ENCODE peak calls at places on chromosome 1, in ten cellular contexts. One of them, this sample, is unnamed.
A peak's percentile ranks its signal among the peaks of the same experiment; 100 is the strongest.

GRCh38 chr1:107871687-107872086 is 93.3 kb downstream of the VAV3 start:
- DNase-seq in SJCRH30: no peak
- DNase-seq in GM23338: no peak
- DNase-seq in A673: no peak
- DNase-seq in fibroblast of lung: no peak
- DNase-seq in neural progenitor cell: no peak
- DNase-seq in CD8-positive, alpha-beta memory T cell: no peak
- DNase-seq in spleen: no peak
- DNase-seq in SK-N-SH: no peak
- DNase-seq in left ventricle myocardium inferior: no peak
- DNase-seq in this sample: no peak

GRCh38 chr1:94674876-94675275 is 133.3 kb upstream of the F3 start:
- DNase-seq in SJCRH30: no peak
- DNase-seq in GM23338: no peak
- DNase-seq in A673: no peak
- DNase-seq in fibroblast of lung: no peak
- DNase-seq in neural progenitor cell: no peak
- DNase-seq in CD8-positive, alpha-beta memory T cell: no peak
- DNase-seq in spleen: no peak
- DNase-seq in SK-N-SH: no peak
- DNase-seq in left ventricle myocardium inferior: no peak
- DNase-seq in this sample: no peak

GRCh38 chr1:201628490-201628889 is 89.6 kb downstream of the NAV1 start:
- DNase-seq in SJCRH30: no peak
- DNase-seq in GM23338: no peak
- DNase-seq in A673: peak; percentile 62
- DNase-seq in fibroblast of lung: no peak
- DNase-seq in neural progenitor cell: peak; percentile 72
- DNase-seq in CD8-positive, alpha-beta memory T cell: no peak
- DNase-seq in spleen: no peak
- DNase-seq in SK-N-SH: peak; percentile 45
- DNase-seq in left ventricle myocardium inferior: peak; percentile 33
- DNase-seq in this sample: no peak

GRCh38 chr1:2919826-2920225 is 101.4 kb upstream of the ACTRT2 start:
- DNase-seq in SJCRH30: no peak
- DNase-seq in GM23338: no peak
- DNase-seq in A673: no peak
- DNase-seq in fibroblast of lung: no peak
- DNase-seq in neural progenitor cell: no peak
- DNase-seq in CD8-positive, alpha-beta memory T cell: no peak
- DNase-seq in spleen: no peak
- DNase-seq in SK-N-SH: no peak
- DNase-seq in left ventricle myocardium inferior: no peak
- DNase-seq in this sample: no peak

GRCh38 chr1:156167536-156167935 is 14.2 kb downstream of the SEMA4A start:
- DNase-seq in SJCRH30: no peak
- DNase-seq in GM23338: no peak
- DNase-seq in A673: peak; percentile 92
- DNase-seq in fibroblast of lung: peak; percentile 44
- DNase-seq in neural progenitor cell: no peak
- DNase-seq in CD8-positive, alpha-beta memory T cell: no peak
- DNase-seq in spleen: no peak
- DNase-seq in SK-N-SH: no peak
- DNase-seq in left ventricle myocardium inferior: no peak
- DNase-seq in this sample: no peak

GRCh38 chr1:212466913-212467650 is 34.4 kb downstream of the NENF start:
- DNase-seq in SJCRH30: peak; percentile 50
- DNase-seq in GM23338: no peak
- DNase-seq in A673: no peak
- DNase-seq in fibroblast of lung: no peak
- DNase-seq in neural progenitor cell: no peak
- DNase-seq in CD8-positive, alpha-beta memory T cell: no peak
- DNase-seq in spleen: peak; percentile 41
- DNase-seq in SK-N-SH: no peak
- DNase-seq in left ventricle myocardium inferior: no peak
- DNase-seq in this sample: no peak

GRCh38 chr1:221794079-221794670 is 52.3 kb upstream of the DUSP10 start:
- DNase-seq in SJCRH30: no peak
- DNase-seq in GM23338: no peak
- DNase-seq in A673: no peak
- DNase-seq in fibroblast of lung: peak; percentile 60
- DNase-seq in neural progenitor cell: no peak
- DNase-seq in CD8-positive, alpha-beta memory T cell: peak; percentile 50
- DNase-seq in spleen: no peak
- DNase-seq in SK-N-SH: no peak
- DNase-seq in left ventricle myocardium inferior: no peak
- DNase-seq in this sample: peak; percentile 47

GRCh38 chr1:2229032-2229920 is 1.2 kb downstream of the SKI start:
- DNase-seq in SJCRH30: peak; percentile 74
- DNase-seq in GM23338: peak; percentile 62
- DNase-seq in A673: peak; percentile 83
- DNase-seq in fibroblast of lung: peak; percentile 67
- DNase-seq in neural progenitor cell: peak; percentile 78
- DNase-seq in CD8-positive, alpha-beta memory T cell: peak; percentile 59
- DNase-seq in spleen: peak; percentile 95
- DNase-seq in SK-N-SH: peak; percentile 72
- DNase-seq in left ventricle myocardium inferior: peak; percentile 78
- DNase-seq in this sample: peak; percentile 52

GRCh38 chr1:198683449-198683848 is 44.6 kb downstream of the PTPRC start:
- DNase-seq in SJCRH30: no peak
- DNase-seq in GM23338: no peak
- DNase-seq in A673: no peak
- DNase-seq in fibroblast of lung: no peak
- DNase-seq in neural progenitor cell: no peak
- DNase-seq in CD8-positive, alpha-beta memory T cell: no peak
- DNase-seq in spleen: no peak
- DNase-seq in SK-N-SH: no peak
- DNase-seq in left ventricle myocardium inferior: no peak
- DNase-seq in this sample: no peak

GRCh38 chr1:198691063-198691462 is 52.2 kb downstream of the PTPRC start:
- DNase-seq in SJCRH30: no peak
- DNase-seq in GM23338: no peak
- DNase-seq in A673: no peak
- DNase-seq in fibroblast of lung: no peak
- DNase-seq in neural progenitor cell: no peak
- DNase-seq in CD8-positive, alpha-beta memory T cell: no peak
- DNase-seq in spleen: no peak
- DNase-seq in SK-N-SH: no peak
- DNase-seq in left ventricle myocardium inferior: no peak
- DNase-seq in this sample: no peak

GRCh38 chr1:198681831-198682756 is 43.3 kb downstream of the PTPRC start:
- DNase-seq in SJCRH30: peak; percentile 63
- DNase-seq in GM23338: peak; percentile 52
- DNase-seq in A673: peak; percentile 91
- DNase-seq in fibroblast of lung: peak; percentile 98
- DNase-seq in neural progenitor cell: peak; percentile 38
- DNase-seq in CD8-positive, alpha-beta memory T cell: peak; percentile 92
- DNase-seq in spleen: peak; percentile 89
- DNase-seq in SK-N-SH: peak; percentile 22
- DNase-seq in left ventricle myocardium inferior: no peak
- DNase-seq in this sample: peak; percentile 94

GRCh38 chr1:198686069-198686728 is 47.4 kb downstream of the PTPRC start:
- DNase-seq in SJCRH30: peak; percentile 26
- DNase-seq in GM23338: peak; percentile 43
- DNase-seq in A673: peak; percentile 68
- DNase-seq in fibroblast of lung: peak; percentile 52
- DNase-seq in neural progenitor cell: no peak
- DNase-seq in CD8-positive, alpha-beta memory T cell: peak; percentile 35
- DNase-seq in spleen: no peak
- DNase-seq in SK-N-SH: no peak
- DNase-seq in left ventricle myocardium inferior: no peak
- DNase-seq in this sample: no peak

DNA sequence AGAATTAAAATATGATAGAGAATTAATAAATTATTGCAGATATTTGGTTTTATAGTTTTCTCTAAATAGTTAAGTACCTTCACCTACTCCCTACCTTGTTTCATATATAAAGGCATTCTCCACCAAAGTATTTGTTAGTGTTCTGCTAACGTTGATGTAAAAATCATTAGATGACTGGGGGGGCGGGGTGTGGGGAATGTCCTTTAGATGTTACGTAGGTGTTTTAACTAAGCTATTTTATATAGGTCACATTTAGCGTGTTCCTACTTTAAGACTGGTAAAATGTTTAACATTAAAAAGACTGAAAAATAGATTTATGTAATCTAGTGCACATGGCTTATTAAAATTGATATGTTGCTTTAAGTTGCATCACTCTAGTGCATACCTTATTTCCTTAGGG is 48.6 kb downstream of the PTPRC start:
- DNase-seq in SJCRH30: no peak
- DNase-seq in GM23338: no peak
- DNase-seq in A673: no peak
- DNase-seq in fibroblast of lung: no peak
- DNase-seq in neural progenitor cell: no peak
- DNase-seq in CD8-positive, alpha-beta memory T cell: no peak
- DNase-seq in spleen: no peak
- DNase-seq in SK-N-SH: no peak
- DNase-seq in left ventricle myocardium inferior: no peak
- DNase-seq in this sample: peak; percentile 57
- H3K4me1 ChIP-seq in SJCRH30: no peaks in the 10 kb centered on the region
- H3K4me1 ChIP-seq in GM23338: peaks cover 29% of the 10 kb centered on the region
- H3K4me1 ChIP-seq in A673: peaks cover 10% of the 10 kb centered on the region
- H3K4me1 ChIP-seq in fibroblast of lung: no peaks in the 10 kb centered on the region
- H3K4me1 ChIP-seq in neural progenitor cell: peaks cover 2% of the 10 kb centered on the region
- H3K4me1 ChIP-seq in CD8-positive, alpha-beta memory T cell: peaks cover 90% of the 10 kb centered on the region
- H3K4me1 ChIP-seq in spleen: peaks cover 41% of the 10 kb centered on the region
- H3K4me1 ChIP-seq in SK-N-SH: peaks cover 28% of the 10 kb centered on the region
- H3K4me1 ChIP-seq in left ventricle myocardium inferior: no peaks in the 10 kb centered on the region
- H3K4me1 ChIP-seq in this sample: peaks cover 94% of the 10 kb centered on the region

GRCh38 chr1:63784083-63784482 is 10.3 kb downstream of the ROR1 start:
- DNase-seq in SJCRH30: no peak
- DNase-seq in GM23338: no peak
- DNase-seq in A673: no peak
- DNase-seq in fibroblast of lung: no peak
- DNase-seq in neural progenitor cell: no peak
- DNase-seq in CD8-positive, alpha-beta memory T cell: no peak
- DNase-seq in spleen: no peak
- DNase-seq in SK-N-SH: no peak
- DNase-seq in left ventricle myocardium inferior: no peak
- DNase-seq in this sample: no peak

GRCh38 chr1:63789856-63790605 is 16.2 kb downstream of the ROR1 start:
- DNase-seq in SJCRH30: no peak
- DNase-seq in GM23338: peak; percentile 62
- DNase-seq in A673: no peak
- DNase-seq in fibroblast of lung: no peak
- DNase-seq in neural progenitor cell: peak; percentile 60
- DNase-seq in CD8-positive, alpha-beta memory T cell: no peak
- DNase-seq in spleen: no peak
- DNase-seq in SK-N-SH: no peak
- DNase-seq in left ventricle myocardium inferior: no peak
- DNase-seq in this sample: no peak

GRCh38 chr1:63790989-63791388 is 17.2 kb downstream of the ROR1 start:
- DNase-seq in SJCRH30: no peak
- DNase-seq in GM23338: no peak
- DNase-seq in A673: no peak
- DNase-seq in fibroblast of lung: no peak
- DNase-seq in neural progenitor cell: no peak
- DNase-seq in CD8-positive, alpha-beta memory T cell: no peak
- DNase-seq in spleen: no peak
- DNase-seq in SK-N-SH: no peak
- DNase-seq in left ventricle myocardium inferior: no peak
- DNase-seq in this sample: no peak

GRCh38 chr1:63784489-63785390 is 10.9 kb downstream of the ROR1 start:
- DNase-seq in SJCRH30: no peak
- DNase-seq in GM23338: no peak
- DNase-seq in A673: peak; percentile 63
- DNase-seq in fibroblast of lung: no peak
- DNase-seq in neural progenitor cell: no peak
- DNase-seq in CD8-positive, alpha-beta memory T cell: no peak
- DNase-seq in spleen: no peak
- DNase-seq in SK-N-SH: no peak
- DNase-seq in left ventricle myocardium inferior: no peak
- DNase-seq in this sample: no peak

GRCh38 chr1:63787875-63788274 is 14.1 kb downstream of the ROR1 start:
- DNase-seq in SJCRH30: no peak
- DNase-seq in GM23338: no peak
- DNase-seq in A673: peak; percentile 82
- DNase-seq in fibroblast of lung: no peak
- DNase-seq in neural progenitor cell: peak; percentile 70
- DNase-seq in CD8-positive, alpha-beta memory T cell: no peak
- DNase-seq in spleen: no peak
- DNase-seq in SK-N-SH: no peak
- DNase-seq in left ventricle myocardium inferior: no peak
- DNase-seq in this sample: no peak
- H3K27ac ChIP-seq in SJCRH30: no peak overlapping the region
- H3K27ac ChIP-seq in GM23338: peak overlapping the region; percentile 41
- H3K27ac ChIP-seq in A673: peak overlapping the region; percentile 69
- H3K27ac ChIP-seq in fibroblast of lung: no peak overlapping the region
- H3K27ac ChIP-seq in neural progenitor cell: peak overlapping the region; percentile 85
- H3K27ac ChIP-seq in CD8-positive, alpha-beta memory T cell: no peak overlapping the region
- H3K27ac ChIP-seq in spleen: no peak overlapping the region
- H3K27ac ChIP-seq in SK-N-SH: no peak overlapping the region
- H3K27ac ChIP-seq in left ventricle myocardium inferior: peak overlapping the region; percentile 27
- H3K27ac ChIP-seq in this sample: no peak overlapping the region

GRCh38 chr1:143652187-143652586 is 319.6 kb downstream of the FAM72C start:
- DNase-seq in SJCRH30: no peak
- DNase-seq in GM23338: no peak
- DNase-seq in A673: no peak
- DNase-seq in fibroblast of lung: no peak
- DNase-seq in neural progenitor cell: no peak
- DNase-seq in CD8-positive, alpha-beta memory T cell: no peak
- DNase-seq in spleen: no peak
- DNase-seq in SK-N-SH: no peak
- DNase-seq in left ventricle myocardium inferior: no peak
- DNase-seq in this sample: no peak
- H3K27me3 ChIP-seq in SJCRH30: no peaks in the 10 kb centered on the region
- H3K27me3 ChIP-seq in GM23338: no peaks in the 10 kb centered on the region
- H3K27me3 ChIP-seq in A673: peaks cover 81% of the 10 kb centered on the region
- H3K27me3 ChIP-seq in fibroblast of lung: no peaks in the 10 kb centered on the region
- H3K27me3 ChIP-seq in neural progenitor cell: no peaks in the 10 kb centered on the region
- H3K27me3 ChIP-seq in CD8-positive, alpha-beta memory T cell: peaks cover 4% of the 10 kb centered on the region
- H3K27me3 ChIP-seq in spleen: peaks cover 36% of the 10 kb centered on the region
- H3K27me3 ChIP-seq in SK-N-SH: peaks cover 56% of the 10 kb centered on the region
- H3K27me3 ChIP-seq in left ventricle myocardium inferior: peaks cover 100% of the 10 kb centered on the region
- H3K27me3 ChIP-seq in this sample: no peaks in the 10 kb centered on the region

GRCh38 chr1:7770939-7771672 is at the start of gene VAMP3:
- DNase-seq in SJCRH30: peak; percentile 91
- DNase-seq in GM23338: peak; percentile 93
- DNase-seq in A673: peak; percentile 69
- DNase-seq in fibroblast of lung: peak; percentile 67
- DNase-seq in neural progenitor cell: peak; percentile 91
- DNase-seq in CD8-positive, alpha-beta memory T cell: peak; percentile 71
- DNase-seq in spleen: peak; percentile 95
- DNase-seq in SK-N-SH: peak; percentile 99
- DNase-seq in left ventricle myocardium inferior: peak; percentile 93
- DNase-seq in this sample: peak; percentile 76

GRCh38 chr1:7771673-7772299 is 690 bp downstream of the VAMP3 start:
- DNase-seq in SJCRH30: no peak
- DNase-seq in GM23338: no peak
- DNase-seq in A673: no peak
- DNase-seq in fibroblast of lung: no peak
- DNase-seq in neural progenitor cell: no peak
- DNase-seq in CD8-positive, alpha-beta memory T cell: no peak
- DNase-seq in spleen: no peak
- DNase-seq in SK-N-SH: no peak
- DNase-seq in left ventricle myocardium inferior: no peak
- DNase-seq in this sample: no peak

GRCh38 chr1:7769673-7770412 is 1.3 kb upstream of the VAMP3 start:
- DNase-seq in SJCRH30: no peak
- DNase-seq in GM23338: no peak
- DNase-seq in A673: no peak
- DNase-seq in fibroblast of lung: no peak
- DNase-seq in neural progenitor cell: no peak
- DNase-seq in CD8-positive, alpha-beta memory T cell: no peak
- DNase-seq in spleen: no peak
- DNase-seq in SK-N-SH: no peak
- DNase-seq in left ventricle myocardium inferior: no peak
- DNase-seq in this sample: no peak

GRCh38 chr1:7768583-7768982 is 2.5 kb upstream of the VAMP3 start:
- DNase-seq in SJCRH30: peak; percentile 61
- DNase-seq in GM23338: no peak
- DNase-seq in A673: no peak
- DNase-seq in fibroblast of lung: no peak
- DNase-seq in neural progenitor cell: no peak
- DNase-seq in CD8-positive, alpha-beta memory T cell: no peak
- DNase-seq in spleen: no peak
- DNase-seq in SK-N-SH: no peak
- DNase-seq in left ventricle myocardium inferior: no peak
- DNase-seq in this sample: no peak

DNA sequence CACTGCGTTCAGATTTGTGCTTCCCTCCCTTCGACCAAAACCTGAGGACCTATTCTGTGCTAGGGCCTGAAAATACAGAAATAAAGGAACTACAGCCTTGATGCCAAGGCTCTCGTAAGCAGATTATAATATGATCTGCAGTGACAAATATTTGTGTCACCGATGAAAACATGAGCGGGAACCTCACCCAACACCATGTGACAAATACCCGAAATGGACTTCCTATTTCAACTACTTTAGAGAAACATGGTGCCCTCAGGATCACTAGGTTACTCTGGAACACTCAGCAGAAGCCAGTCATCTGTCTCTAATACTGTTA is 517 bp upstream of the VAMP3 start:
- DNase-seq in SJCRH30: no peak
- DNase-seq in GM23338: no peak
- DNase-seq in A673: no peak
- DNase-seq in fibroblast of lung: no peak
- DNase-seq in neural progenitor cell: no peak
- DNase-seq in CD8-positive, alpha-beta memory T cell: no peak
- DNase-seq in spleen: no peak
- DNase-seq in SK-N-SH: no peak
- DNase-seq in left ventricle myocardium inferior: no peak
- DNase-seq in this sample: no peak
- H3K4me1 ChIP-seq in SJCRH30: peaks cover 14% of the 10 kb centered on the region
- H3K4me1 ChIP-seq in GM23338: peaks cover 7% of the 10 kb centered on the region
- H3K4me1 ChIP-seq in A673: peaks cover 8% of the 10 kb centered on the region
- H3K4me1 ChIP-seq in fibroblast of lung: no peaks in the 10 kb centered on the region
- H3K4me1 ChIP-seq in neural progenitor cell: peaks cover 23% of the 10 kb centered on the region
- H3K4me1 ChIP-seq in CD8-positive, alpha-beta memory T cell: peaks cover 18% of the 10 kb centered on the region
- H3K4me1 ChIP-seq in spleen: peaks cover 18% of the 10 kb centered on the region
- H3K4me1 ChIP-seq in SK-N-SH: peaks cover 19% of the 10 kb centered on the region
- H3K4me1 ChIP-seq in left ventricle myocardium inferior: peaks cover 34% of the 10 kb centered on the region
- H3K4me1 ChIP-seq in this sample: peaks cover 18% of the 10 kb centered on the region

This sample was measured in CD4-positive, alpha-beta memory T cell.